ENCODE peak calls at places on chromosomes 11 and 22, in ten cellular contexts. Y is thoracic aorta, B is neuronal stem cell, P is adrenal gland, E is A549, Q is left lung, V is prostate gland, W is thyroid gland, O is endodermal cell, L is GM23248. M is an unnamed sample. For H3K4me1, the result is how much of the 10 kb centered on the place peaks cover.

GRCh38 chr11:35477871-35478270 is 47.5 kb downstream of the PAMR1 start:
- DNase-seq in O (peak), B (no peak), L (no peak), Y (no peak), Q (no peak), E (no peak), P (no peak), W (no peak), V (no peak), M (no peak)

GRCh38 chr11:65786786-65787636 is at the start of gene OVOL1:
- DNase-seq in Y (no peak), P (no peak), L (no peak), E (no peak), W (peak), Q (peak), B (no peak), O (peak), V (peak), M (no peak)

GRCh38 chr11:1225386-1226225 is 2.7 kb downstream of the MUC5B start:
- DNase-seq in P (no peak), E (no peak), B (no peak), Y (no peak), L (no peak), W (no peak), Q (peak), O (peak), V (no peak), M (no peak)

GRCh38 chr22:44026630-44027511 is 2.8 kb downstream of the PARVB start:
- DNase-seq in W (peak), L (peak), B (no peak), P (peak), V (peak), O (no peak), Y (peak), Q (peak), E (no peak), M (no peak)

GRCh38 chr11:67268036-67268683 is 1.9 kb downstream of the GRK2 start:
- DNase-seq in Q (peak), W (no peak), B (no peak), E (no peak), O (no peak), Y (no peak), P (no peak), L (no peak), V (no peak), M (no peak)

GRCh38 chr11:77152846-77153245 is 24.8 kb downstream of the MYO7A start:
- DNase-seq in Y (no peak), B (no peak), Q (no peak), O (no peak), E (no peak), V (no peak), L (no peak), P (no peak), W (no peak), M (no peak)

GRCh38 chr11:1279674-1280055 is 29.8 kb downstream of the TOLLIP start:
- DNase-seq in B (no peak), E (no peak), Y (no peak), W (no peak), Q (no peak), P (no peak), O (no peak), L (no peak), V (no peak), M (no peak)

GRCh38 chr11:36492724-36493304 is 17.3 kb downstream of the TRAF6 start:
- DNase-seq in Q (no peak), W (no peak), V (no peak), O (peak), Y (no peak), L (peak), B (peak), E (peak), P (no peak), M (no peak)

GRCh38 chr22:44455151-44455962 is 42.7 kb downstream of the RTL6 start:
- DNase-seq in B (no peak), W (peak), Y (no peak), L (no peak), E (no peak), V (no peak), Q (no peak), O (peak), P (peak), M (no peak)

GRCh38 chr11:19311306-19312030 is 70.7 kb upstream of the E2F8 start:
- DNase-seq in E (peak), Y (peak), V (peak), W (peak), B (peak), L (peak), P (peak), O (peak), Q (peak), M (peak)

GRCh38 chr11:45174168-45174835 is 27.9 kb downstream of the PRDM11 start:
- DNase-seq in Y (no peak), E (no peak), O (no peak), B (no peak), W (no peak), Q (no peak), L (no peak), P (no peak), V (no peak), M (no peak)

GRCh38 chr11:58640386-58641023 is 18.0 kb downstream of the CNTF start:
- DNase-seq in W (no peak), V (no peak), O (no peak), L (no peak), B (no peak), Y (no peak), E (no peak), P (peak), Q (no peak), M (no peak)

GRCh38 chr11:65928667-65929066 is 9.4 kb downstream of the DRAP1 start:
- DNase-seq in L (no peak), P (no peak), Q (no peak), E (no peak), V (no peak), W (no peak), Y (no peak), B (no peak), O (no peak), M (no peak)

GRCh38 chr22:31569126-31569525 is 72.8 kb downstream of the SFI1 start:
- DNase-seq in P (no peak), V (no peak), Q (no peak), E (no peak), O (no peak), B (no peak), Y (no peak), L (no peak), W (no peak), M (no peak)

GRCh38 chr11:119196833-119197483 is 9.2 kb upstream of the CBL start:
- DNase-seq in L (peak), Y (no peak), B (peak), O (peak), W (peak), P (peak), V (peak), E (peak), Q (no peak), M (peak)

GRCh38 chr22:28268845-28269244 is 349.8 kb upstream of the PITPNB start:
- DNase-seq in O (no peak), W (no peak), V (peak), E (no peak), P (no peak), Y (no peak), B (no peak), L (no peak), Q (no peak), M (no peak)

GRCh38 chr11:117934526-117935307 is 5.5 kb upstream of the TMPRSS13 start:
- DNase-seq in B (no peak), E (no peak), Y (no peak), O (peak), W (no peak), V (no peak), Q (peak), L (no peak), P (peak), M (no peak)

GRCh38 chr11:10377182-10377581 is 72.3 kb downstream of the ADM start:
- DNase-seq in B (no peak), L (no peak), W (no peak), Q (no peak), O (no peak), P (no peak), V (no peak), E (no peak), Y (no peak), M (no peak)

GRCh38 chr11:10374386-10374785 is 69.5 kb downstream of the ADM start:
- DNase-seq in E (no peak), P (no peak), B (no peak), O (no peak), Y (no peak), L (peak), Q (no peak), W (no peak), V (no peak), M (no peak)

GRCh38 chr11:10375280-10376048 is 70.6 kb downstream of the ADM start:
- DNase-seq in B (no peak), P (no peak), L (peak), V (no peak), Y (no peak), E (no peak), W (peak), O (no peak), Q (no peak), M (no peak)

GRCh38 chr11:10373929-10374328 is 69.1 kb downstream of the ADM start:
- DNase-seq in L (no peak), B (no peak), W (no peak), Y (no peak), O (no peak), V (no peak), Q (no peak), E (no peak), P (no peak), M (no peak)

GRCh38 chr11:10376061-10376460 is 71.2 kb downstream of the ADM start:
- DNase-seq in Q (no peak), L (no peak), Y (no peak), O (no peak), E (no peak), W (peak), B (no peak), V (no peak), P (peak), M (no peak)
- H3K4me1 ChIP-seq in Q (under half), L (half or more), Y (under half), O (under half), E (under half), W (half or more), B (under half), V (under half), P (half or more), M (under half)

GRCh38 chr11:68735125-68735524 is 16.2 kb downstream of the TESMIN start:
- DNase-seq in L (no peak), B (no peak), Y (no peak), E (no peak), W (no peak), O (peak), P (no peak), V (no peak), Q (no peak), M (no peak)
- H3K4me1 ChIP-seq in L (under half), B (under half), Y (under half), E (under half), W (under half), O (under half), P (under half), V (under half), Q (under half), M (under half)

GRCh38 chr11:33935466-33935865 is 43.6 kb upstream of the LMO2 start:
- DNase-seq in L (no peak), V (no peak), B (no peak), O (no peak), Q (no peak), P (no peak), E (no peak), Y (no peak), W (no peak), M (no peak)

GRCh38 chr11:33934450-33934849 is 42.6 kb upstream of the LMO2 start:
- DNase-seq in Y (no peak), W (no peak), L (no peak), B (no peak), P (no peak), V (no peak), O (no peak), Q (no peak), E (no peak), M (no peak)

GRCh38 chr11:33932721-33933120 is 40.8 kb upstream of the LMO2 start:
- DNase-seq in E (no peak), L (no peak), O (peak), Y (no peak), W (no peak), P (no peak), B (no peak), V (no peak), Q (no peak), M (no peak)

GRCh38 chr11:33935005-33935404 is 43.1 kb upstream of the LMO2 start:
- DNase-seq in Q (no peak), Y (no peak), L (no peak), B (no peak), W (no peak), O (no peak), E (no peak), P (no peak), V (no peak), M (no peak)

GRCh38 chr11:33933607-33934006 is 41.7 kb upstream of the LMO2 start:
- DNase-seq in W (no peak), Q (no peak), E (no peak), V (no peak), L (no peak), P (no peak), B (no peak), Y (no peak), O (no peak), M (no peak)
- H3K4me1 ChIP-seq in W (under half), Q (half or more), E (under half), V (under half), L (under half), P (under half), B (under half), Y (under half), O (under half), M (under half)

GRCh38 chr22:35984776-35985175 is 43.8 kb downstream of the RBFOX2 start:
- DNase-seq in Q (no peak), B (no peak), V (no peak), O (no peak), E (no peak), L (peak), W (no peak), P (no peak), Y (no peak), M (no peak)
- H3K4me1 ChIP-seq in Q (under half), B (under half), V (under half), O (under half), E (under half), L (under half), W (under half), P (under half), Y (under half), M (under half)